ENCODE peak calls at places on chromosome 21, in eight cellular contexts. G is endothelial cell of umbilical vein, F is esophagus squamous epithelium, V is A549, M is tibial nerve, X is stomach, W is ovary, R is body of pancreas. P is an unnamed sample.

GRCh38 chr21:21675601-21676000 is 677.4 kb downstream of the NCAM2 start:
- DNase-seq in G (no peak), W (no peak), R (no peak), F (no peak), V (no peak), X (no peak), M (no peak), P (no peak)

GRCh38 chr21:28283652-28284490 is 708.8 kb downstream of the LTN1 start:
- DNase-seq in X (no peak), W (no peak), G (peak; percentile 97), M (no peak), F (no peak), V (no peak), R (no peak), P (no peak)

GRCh38 chr21:40165212-40165611 is 298.0 kb downstream of the PCP4 start:
- DNase-seq in X (no peak), R (no peak), F (no peak), V (no peak), G (no peak), W (no peak), M (no peak), P (no peak)

GRCh38 chr21:45150630-45151265 is 76.4 kb downstream of the ADARB1 start:
- DNase-seq in W (no peak), M (no peak), G (no peak), F (no peak), V (no peak), R (no peak), X (no peak), P (no peak)

GRCh38 chr21:46128983-46129571 is 26.3 kb downstream of the FTCD start:
- DNase-seq in R (no peak), F (no peak), X (no peak), G (no peak), M (no peak), V (no peak), W (peak; percentile 60), P (no peak)

GRCh38 chr21:45982256-45982757 is 737 bp downstream of the COL6A1 start:
- DNase-seq in M (no peak), R (no peak), X (no peak), G (peak; percentile 10), F (no peak), W (no peak), V (no peak), P (peak; percentile 33)

GRCh38 chr21:45504516-45505415 is 37.5 kb downstream of the SLC19A1 start:
- DNase-seq in V (no peak), M (no peak), W (peak; percentile 36), X (no peak), G (no peak), F (no peak), R (no peak), P (peak; percentile 24)

GRCh38 chr21:28445081-28445830 is 547.4 kb downstream of the LTN1 start:
- DNase-seq in R (no peak), V (no peak), G (no peak), M (no peak), W (no peak), X (no peak), F (no peak), P (no peak)

GRCh38 chr21:45004481-45005263 is 64.8 kb downstream of the SLX9 start:
- DNase-seq in V (no peak), X (no peak), R (no peak), G (peak; percentile 42), W (peak; percentile 25), M (no peak), F (no peak), P (peak; percentile 51)

GRCh38 chr21:46145840-46146691 is 9.3 kb downstream of the FTCD start:
- DNase-seq in F (no peak), V (no peak), R (no peak), W (peak; percentile 37), X (no peak), M (peak; percentile 9), G (no peak), P (peak; percentile 55)

GRCh38 chr21:45618846-45619485 is 24.6 kb upstream of the PCBP3 start:
- DNase-seq in W (no peak), G (no peak), F (no peak), V (no peak), X (no peak), M (no peak), R (no peak), P (no peak)

GRCh38 chr21:28482657-28483056 is 510.0 kb downstream of the LTN1 start:
- DNase-seq in V (no peak), R (no peak), F (no peak), W (no peak), X (no peak), M (no peak), G (no peak), P (no peak)

GRCh38 chr21:28421716-28422480 is 570.8 kb downstream of the LTN1 start:
- DNase-seq in R (no peak), G (no peak), V (no peak), W (no peak), M (no peak), X (no peak), F (no peak), P (no peak)

GRCh38 chr21:26925636-26926035 is 41.3 kb downstream of the ADAMTS5 start:
- DNase-seq in G (no peak), F (no peak), W (no peak), X (no peak), M (no peak), V (no peak), R (no peak), P (no peak)

GRCh38 chr21:23249760-23250159 is 2251.6 kb downstream of the NCAM2 start:
- DNase-seq in G (no peak), X (no peak), R (no peak), M (no peak), W (no peak), V (no peak), F (no peak), P (no peak)

GRCh38 chr21:42308914-42309752 is 6.1 kb downstream of the TFF3 start:
- DNase-seq in X (peak; percentile 49), M (no peak), G (no peak), F (no peak), W (no peak), V (no peak), R (no peak), P (no peak)

GRCh38 chr21:42310411-42311001 is 4.7 kb downstream of the TFF3 start:
- DNase-seq in G (no peak), X (no peak), R (no peak), F (no peak), M (no peak), V (no peak), W (no peak), P (no peak)

GRCh38 chr21:42308161-42308913 is 6.9 kb downstream of the TFF3 start:
- DNase-seq in G (no peak), R (no peak), M (no peak), W (no peak), V (no peak), F (no peak), X (peak; percentile 11), P (no peak)

GRCh38 chr21:42311160-42311559 is 4.0 kb downstream of the TFF3 start:
- DNase-seq in V (no peak), W (no peak), M (no peak), F (no peak), G (no peak), X (no peak), R (no peak), P (no peak)

DNA sequence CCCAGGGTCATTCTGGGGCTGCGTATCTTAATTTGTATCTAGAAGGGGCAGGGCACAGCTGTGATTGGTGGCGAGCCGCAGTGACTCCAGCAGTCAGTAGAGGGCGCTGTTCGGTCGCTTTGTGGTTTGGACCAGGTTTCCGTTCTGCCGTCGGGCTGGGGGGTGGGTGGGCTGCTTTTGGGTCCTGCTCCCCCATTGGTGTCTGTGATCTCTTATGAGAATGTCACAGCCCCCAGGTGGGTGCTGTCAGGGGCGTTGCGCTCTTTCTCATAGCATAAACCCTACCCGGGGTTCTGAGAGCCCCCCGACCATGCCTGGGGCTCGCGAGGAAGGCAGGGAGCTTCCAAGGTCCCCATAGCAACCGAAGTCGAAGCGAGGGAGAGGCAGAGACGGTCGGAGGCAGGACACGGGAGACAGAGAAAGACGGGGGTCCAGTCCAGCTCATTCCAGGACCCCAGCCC is 5.4 kb downstream of the TFF3 start:
- DNase-seq in F (no peak), M (no peak), V (peak; percentile 33), R (peak; percentile 58), G (peak; percentile 30), X (peak; percentile 75), W (peak; percentile 70), P (no peak)
- TF ChIP-seq CTCF in F (peak; percentile 48), M (peak; percentile 70), V (peak; percentile 52), R (peak; percentile 58), G (peak; percentile 71), X (peak; percentile 84), W (no peak), P (peak; percentile 58)

GRCh38 chr21:37208741-37209225 is 58.4 kb downstream of the VPS26C start:
- DNase-seq in V (no peak), R (no peak), X (no peak), W (no peak), G (no peak), F (no peak), M (no peak), P (no peak)
- TF ChIP-seq POLR2A in V (no peak), R (no peak), X (no peak), W (no peak), G (no peak), F (no peak), M (no peak), P (no peak)

DNA sequence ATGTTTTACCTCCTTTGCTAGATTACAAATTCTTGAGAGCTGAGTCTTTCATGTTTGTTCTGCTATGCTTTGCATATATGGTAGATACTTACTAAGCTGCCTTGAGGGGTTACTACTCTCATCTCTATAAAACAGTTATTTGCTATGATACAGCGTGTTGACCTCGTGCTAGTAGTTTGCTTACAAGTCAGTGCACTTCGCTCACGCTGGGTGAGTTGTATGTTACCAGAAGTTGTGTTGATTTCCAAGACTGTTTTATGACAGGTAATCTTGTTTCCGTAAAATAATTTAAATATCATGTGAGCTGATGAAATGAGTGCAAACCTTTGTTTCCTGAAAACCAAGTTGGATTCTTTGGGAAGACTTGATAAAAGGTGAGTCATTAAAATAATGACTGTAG is 7.3 kb downstream of the MRPS6 start:
- DNase-seq in M (no peak), W (no peak), F (no peak), V (no peak), R (no peak), G (peak; percentile 11), X (no peak), P (no peak)
- H3K27ac ChIP-seq in M (no peak overlapping the region), W (no peak overlapping the region), F (no peak overlapping the region), V (no peak overlapping the region), R (no peak overlapping the region), G (no peak overlapping the region), X (no peak overlapping the region), P (no peak overlapping the region)

DNA sequence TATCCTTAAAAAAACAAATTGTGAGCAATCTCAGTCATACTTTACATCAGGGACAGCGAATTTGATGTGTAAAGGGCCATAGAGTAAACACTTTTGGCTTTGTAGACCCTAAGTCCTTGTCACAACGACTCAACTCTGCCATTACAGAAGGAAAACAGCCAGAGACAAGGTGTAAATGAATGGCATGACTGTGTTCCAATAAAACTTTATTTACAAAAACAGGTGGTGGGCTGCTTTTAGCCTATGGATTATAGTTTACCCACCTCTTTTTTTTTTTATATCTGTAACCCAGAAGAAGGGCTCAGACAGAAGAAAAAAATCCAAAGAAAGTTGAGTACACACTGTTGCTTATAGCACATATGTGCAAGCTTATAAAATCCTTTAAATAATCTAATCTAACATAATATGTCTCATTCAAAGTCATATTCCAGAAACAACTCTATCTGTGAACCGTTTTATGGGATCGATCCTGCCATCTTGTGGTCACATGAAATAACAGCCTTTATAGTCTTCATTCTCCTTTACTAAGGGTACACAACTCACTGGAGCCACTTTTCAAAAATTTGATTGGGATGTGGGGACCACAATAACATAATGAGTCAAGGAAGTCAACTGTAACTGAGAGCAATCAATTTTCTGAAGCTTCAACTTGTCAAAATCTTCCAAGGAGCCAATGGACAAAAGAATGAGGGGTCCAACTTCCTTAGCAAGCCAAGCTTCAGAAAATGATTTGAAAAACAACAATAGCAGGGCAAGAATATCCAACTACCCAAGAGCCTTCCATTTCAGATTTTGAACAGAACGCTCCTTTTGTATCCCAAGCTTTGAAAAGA is 142.2 kb upstream of the KRTAP19-8 start:
- DNase-seq in M (no peak), F (no peak), X (no peak), W (no peak), G (peak; percentile 39), R (no peak), V (peak; percentile 9), P (no peak)
- TF ChIP-seq CTCF in M (peak; percentile 56), F (no peak), X (peak; percentile 42), W (no peak), G (peak; percentile 20), R (peak; percentile 43), V (peak; percentile 27), P (peak; percentile 72)

P was measured in heart left ventricle.